ENCODE peak calls at places on chromosomes 3 and 15, in six cellular contexts. One of them, this sample, is unnamed.

GRCh38 chr15:92810418-92811138 is 89.5 kb upstream of the CHD2 start:
- DNase-seq in right cardiac atrium: peak; percentile 79
- DNase-seq in psoas muscle: peak; percentile 74
- DNase-seq in lung: peak; percentile 75
- DNase-seq in uterus: peak; percentile 85
- DNase-seq in Peyer's patch: no peak
- DNase-seq in this sample: peak; percentile 41

GRCh38 chr15:93028111-93028631 is 60.8 kb downstream of the RGMA start:
- DNase-seq in right cardiac atrium: no peak
- DNase-seq in Peyer's patch: no peak
- DNase-seq in lung: no peak
- DNase-seq in uterus: no peak
- DNase-seq in psoas muscle: no peak
- DNase-seq in this sample: no peak

GRCh38 chr3:150736316-150736719 is 26.7 kb downstream of the SIAH2 start:
- DNase-seq in right cardiac atrium: no peak
- DNase-seq in Peyer's patch: no peak
- DNase-seq in psoas muscle: no peak
- DNase-seq in uterus: no peak
- DNase-seq in lung: no peak
- DNase-seq in this sample: no peak

GRCh38 chr15:39741258-39741657 is 41.4 kb downstream of the FSIP1 start:
- DNase-seq in uterus: no peak
- DNase-seq in Peyer's patch: no peak
- DNase-seq in right cardiac atrium: no peak
- DNase-seq in lung: no peak
- DNase-seq in psoas muscle: no peak
- DNase-seq in this sample: no peak

GRCh38 chr3:119304201-119304713 is 10.1 kb downstream of the ARHGAP31 start:
- DNase-seq in lung: no peak
- DNase-seq in Peyer's patch: no peak
- DNase-seq in psoas muscle: no peak
- DNase-seq in uterus: no peak
- DNase-seq in right cardiac atrium: no peak
- DNase-seq in this sample: no peak

GRCh38 chr3:78906245-78906644 is 861.6 kb downstream of the ROBO1 start:
- DNase-seq in right cardiac atrium: no peak
- DNase-seq in uterus: no peak
- DNase-seq in psoas muscle: no peak
- DNase-seq in Peyer's patch: no peak
- DNase-seq in lung: no peak
- DNase-seq in this sample: no peak

GRCh38 chr15:100994597-100995446 is 75.7 kb downstream of the LRRK1 start:
- DNase-seq in right cardiac atrium: no peak
- DNase-seq in psoas muscle: no peak
- DNase-seq in uterus: no peak
- DNase-seq in Peyer's patch: no peak
- DNase-seq in lung: peak; percentile 71
- DNase-seq in this sample: no peak

GRCh38 chr3:179613807-179614206 is 9.2 kb downstream of the NDUFB5 start:
- DNase-seq in psoas muscle: no peak
- DNase-seq in Peyer's patch: no peak
- DNase-seq in right cardiac atrium: no peak
- DNase-seq in uterus: no peak
- DNase-seq in lung: no peak
- DNase-seq in this sample: no peak

GRCh38 chr3:194686816-194687637 is 1.3 kb downstream of the FAM43A start:
- DNase-seq in psoas muscle: peak; percentile 80
- DNase-seq in lung: peak; percentile 35
- DNase-seq in right cardiac atrium: peak; percentile 65
- DNase-seq in uterus: peak; percentile 38
- DNase-seq in Peyer's patch: peak; percentile 58
- DNase-seq in this sample: no peak

GRCh38 chr3:162994165-162994564 is 1497.6 kb downstream of the OTOL1 start:
- DNase-seq in Peyer's patch: no peak
- DNase-seq in lung: no peak
- DNase-seq in psoas muscle: no peak
- DNase-seq in uterus: no peak
- DNase-seq in right cardiac atrium: no peak
- DNase-seq in this sample: no peak

GRCh38 chr3:33042668-33043067 is 54.3 kb downstream of the GLB1 start:
- DNase-seq in psoas muscle: no peak
- DNase-seq in lung: no peak
- DNase-seq in uterus: no peak
- DNase-seq in right cardiac atrium: no peak
- DNase-seq in Peyer's patch: no peak
- DNase-seq in this sample: no peak

GRCh38 chr3:154252759-154253638 is 71.3 kb downstream of the DHX36 start:
- DNase-seq in uterus: peak; percentile 89
- DNase-seq in psoas muscle: peak; percentile 89
- DNase-seq in right cardiac atrium: peak; percentile 92
- DNase-seq in lung: peak; percentile 91
- DNase-seq in Peyer's patch: peak; percentile 90
- DNase-seq in this sample: peak; percentile 25

GRCh38 chr15:64857421-64857820 is 15.7 kb downstream of the PLEKHO2 start:
- DNase-seq in uterus: no peak
- DNase-seq in Peyer's patch: no peak
- DNase-seq in lung: no peak
- DNase-seq in right cardiac atrium: no peak
- DNase-seq in psoas muscle: no peak
- DNase-seq in this sample: no peak

GRCh38 chr3:149332227-149332765 is 1.1 kb downstream of the TM4SF18 start:
- DNase-seq in right cardiac atrium: no peak
- DNase-seq in Peyer's patch: no peak
- DNase-seq in psoas muscle: no peak
- DNase-seq in lung: no peak
- DNase-seq in uterus: no peak
- DNase-seq in this sample: no peak

GRCh38 chr3:156150434-156151066 is 30.2 kb downstream of the KCNAB1 start:
- DNase-seq in lung: no peak
- DNase-seq in right cardiac atrium: no peak
- DNase-seq in psoas muscle: no peak
- DNase-seq in Peyer's patch: no peak
- DNase-seq in uterus: peak; percentile 73
- DNase-seq in this sample: peak; percentile 25

GRCh38 chr3:193826126-193826795 is 233.3 kb downstream of the OPA1 start:
- DNase-seq in psoas muscle: peak; percentile 65
- DNase-seq in lung: no peak
- DNase-seq in Peyer's patch: no peak
- DNase-seq in right cardiac atrium: peak; percentile 48
- DNase-seq in uterus: no peak
- DNase-seq in this sample: no peak

GRCh38 chr3:24197809-24198208 is 252.7 kb downstream of the NR1D2 start:
- DNase-seq in uterus: no peak
- DNase-seq in lung: no peak
- DNase-seq in Peyer's patch: no peak
- DNase-seq in psoas muscle: no peak
- DNase-seq in right cardiac atrium: no peak
- DNase-seq in this sample: peak; percentile 28

GRCh38 chr15:67828379-67828968 is 3.2 kb downstream of the SKOR1 start:
- DNase-seq in lung: no peak
- DNase-seq in uterus: no peak
- DNase-seq in right cardiac atrium: no peak
- DNase-seq in Peyer's patch: no peak
- DNase-seq in psoas muscle: no peak
- DNase-seq in this sample: no peak

GRCh38 chr3:194830978-194831377 is 145.3 kb downstream of the FAM43A start:
- DNase-seq in uterus: no peak
- DNase-seq in psoas muscle: no peak
- DNase-seq in Peyer's patch: no peak
- DNase-seq in lung: no peak
- DNase-seq in right cardiac atrium: no peak
- DNase-seq in this sample: no peak

GRCh38 chr15:39919740-39920509 is at the start of gene GPR176:
- DNase-seq in psoas muscle: peak; percentile 52
- DNase-seq in uterus: peak; percentile 36
- DNase-seq in Peyer's patch: peak; percentile 59
- DNase-seq in lung: peak; percentile 31
- DNase-seq in right cardiac atrium: peak; percentile 39
- DNase-seq in this sample: no peak

GRCh38 chr3:55742027-55742710 is 255.1 kb upstream of the WNT5A start:
- DNase-seq in psoas muscle: no peak
- DNase-seq in Peyer's patch: no peak
- DNase-seq in right cardiac atrium: no peak
- DNase-seq in lung: no peak
- DNase-seq in uterus: no peak
- DNase-seq in this sample: no peak

GRCh38 chr3:11394397-11394796 is 122.2 kb downstream of the ATG7 start:
- DNase-seq in lung: no peak
- DNase-seq in psoas muscle: no peak
- DNase-seq in Peyer's patch: no peak
- DNase-seq in uterus: no peak
- DNase-seq in right cardiac atrium: no peak
- DNase-seq in this sample: no peak

GRCh38 chr3:184338538-184338945 is 1.1 kb downstream of the FAM131A start:
- DNase-seq in Peyer's patch: no peak
- DNase-seq in uterus: peak; percentile 90
- DNase-seq in right cardiac atrium: peak; percentile 91
- DNase-seq in psoas muscle: peak; percentile 88
- DNase-seq in lung: no peak
- DNase-seq in this sample: peak; percentile 63

GRCh38 chr15:43498988-43499387 is 6.0 kb upstream of the TP53BP1 start:
- DNase-seq in uterus: no peak
- DNase-seq in psoas muscle: no peak
- DNase-seq in lung: no peak
- DNase-seq in right cardiac atrium: no peak
- DNase-seq in Peyer's patch: no peak
- DNase-seq in this sample: no peak

GRCh38 chr15:45307230-45307924 is 55.3 kb downstream of the SLC28A2 start:
- DNase-seq in Peyer's patch: no peak
- DNase-seq in lung: no peak
- DNase-seq in uterus: no peak
- DNase-seq in psoas muscle: no peak
- DNase-seq in right cardiac atrium: no peak
- DNase-seq in this sample: no peak

GRCh38 chr15:91023720-91024119 is 1.3 kb upstream of the VPS33B start:
- DNase-seq in uterus: no peak
- DNase-seq in Peyer's patch: no peak
- DNase-seq in psoas muscle: no peak
- DNase-seq in lung: no peak
- DNase-seq in right cardiac atrium: no peak
- DNase-seq in this sample: no peak
- H3K4me3 ChIP-seq in uterus: no peak overlapping the region
- H3K4me3 ChIP-seq in Peyer's patch: no peak overlapping the region
- H3K4me3 ChIP-seq in psoas muscle: no peak overlapping the region
- H3K4me3 ChIP-seq in lung: no peak overlapping the region
- H3K4me3 ChIP-seq in right cardiac atrium: no peak overlapping the region
- H3K4me3 ChIP-seq in this sample: no peak overlapping the region

GRCh38 chr15:81029416-81030367 is 29.0 kb downstream of the TLNRD1 start:
- DNase-seq in lung: no peak
- DNase-seq in psoas muscle: no peak
- DNase-seq in right cardiac atrium: no peak
- DNase-seq in uterus: no peak
- DNase-seq in Peyer's patch: no peak
- DNase-seq in this sample: no peak

GRCh38 chr15:81024265-81024875 is 23.6 kb downstream of the TLNRD1 start:
- DNase-seq in uterus: no peak
- DNase-seq in Peyer's patch: no peak
- DNase-seq in psoas muscle: no peak
- DNase-seq in lung: no peak
- DNase-seq in right cardiac atrium: no peak
- DNase-seq in this sample: no peak

GRCh38 chr15:81024891-81025290 is 24.2 kb downstream of the TLNRD1 start:
- DNase-seq in right cardiac atrium: no peak
- DNase-seq in lung: no peak
- DNase-seq in Peyer's patch: no peak
- DNase-seq in uterus: no peak
- DNase-seq in psoas muscle: no peak
- DNase-seq in this sample: no peak

GRCh38 chr15:81030368-81030739 is 29.6 kb downstream of the TLNRD1 start:
- DNase-seq in right cardiac atrium: no peak
- DNase-seq in Peyer's patch: no peak
- DNase-seq in psoas muscle: no peak
- DNase-seq in uterus: no peak
- DNase-seq in lung: no peak
- DNase-seq in this sample: no peak

DNA sequence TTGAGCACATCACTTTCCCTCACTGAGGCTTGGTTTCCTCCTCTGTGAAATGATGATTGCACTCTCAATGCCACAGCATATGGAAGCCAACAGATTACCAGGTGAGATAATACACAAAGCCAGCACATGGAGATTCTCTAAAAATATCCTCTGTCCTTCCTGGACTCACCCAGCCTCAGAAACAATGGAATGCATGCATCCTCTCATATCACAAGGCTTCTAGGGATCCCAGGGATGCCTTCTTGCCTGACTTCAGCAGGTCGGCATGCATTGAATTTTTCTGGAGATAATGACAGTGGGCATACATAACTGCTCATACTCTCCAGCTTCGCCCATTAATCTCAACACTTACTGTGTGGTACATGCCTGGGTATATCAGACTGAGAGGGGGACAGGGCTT is 26.5 kb downstream of the TLNRD1 start:
- DNase-seq in lung: no peak
- DNase-seq in psoas muscle: no peak
- DNase-seq in Peyer's patch: no peak
- DNase-seq in uterus: no peak
- DNase-seq in right cardiac atrium: no peak
- DNase-seq in this sample: no peak
- H3K4me1 ChIP-seq in lung: peaks cover 6% of the 10 kb centered on the region
- H3K4me1 ChIP-seq in psoas muscle: peaks cover 10% of the 10 kb centered on the region
- H3K4me1 ChIP-seq in Peyer's patch: no peaks in the 10 kb centered on the region
- H3K4me1 ChIP-seq in uterus: no peaks in the 10 kb centered on the region
- H3K4me1 ChIP-seq in right cardiac atrium: peaks cover 7% of the 10 kb centered on the region
- H3K4me1 ChIP-seq in this sample: peaks cover 10% of the 10 kb centered on the region

GRCh38 chr3:141367038-141367730 is 1.1 kb upstream of the ZBTB38 start:
- DNase-seq in Peyer's patch: no peak
- DNase-seq in lung: no peak
- DNase-seq in psoas muscle: peak; percentile 54
- DNase-seq in right cardiac atrium: no peak
- DNase-seq in uterus: peak; percentile 56
- DNase-seq in this sample: peak; percentile 85
- H3K4me3 ChIP-seq in Peyer's patch: no peak overlapping the region
- H3K4me3 ChIP-seq in lung: no peak overlapping the region
- H3K4me3 ChIP-seq in psoas muscle: no peak overlapping the region
- H3K4me3 ChIP-seq in right cardiac atrium: no peak overlapping the region
- H3K4me3 ChIP-seq in uterus: no peak overlapping the region
- H3K4me3 ChIP-seq in this sample: no peak overlapping the region

DNA sequence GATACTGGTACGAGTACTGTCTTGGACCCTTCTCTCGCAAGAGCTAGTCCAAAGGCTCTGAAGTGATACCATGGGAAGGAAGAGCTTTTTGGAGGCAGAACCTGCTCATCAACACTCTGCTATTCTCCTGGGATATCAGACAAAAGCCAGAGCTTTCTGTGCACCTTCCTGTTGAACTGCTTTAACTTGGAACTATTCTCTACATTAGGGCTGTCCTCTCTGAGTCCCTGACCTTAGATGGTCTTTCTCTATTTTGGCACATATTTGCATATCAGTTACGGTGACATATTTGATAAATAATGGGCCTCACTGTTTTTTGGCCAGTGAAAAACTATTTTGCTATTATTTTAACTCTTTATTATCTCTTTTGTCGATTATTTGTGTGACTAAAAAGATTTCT is 146.9 kb downstream of the TIGIT start:
- DNase-seq in lung: no peak
- DNase-seq in right cardiac atrium: no peak
- DNase-seq in psoas muscle: no peak
- DNase-seq in uterus: no peak
- DNase-seq in Peyer's patch: no peak
- DNase-seq in this sample: no peak
- H3K4me1 ChIP-seq in lung: peaks cover 31% of the 10 kb centered on the region
- H3K4me1 ChIP-seq in right cardiac atrium: peaks cover 12% of the 10 kb centered on the region
- H3K4me1 ChIP-seq in psoas muscle: peaks cover 87% of the 10 kb centered on the region
- H3K4me1 ChIP-seq in uterus: no peaks in the 10 kb centered on the region
- H3K4me1 ChIP-seq in Peyer's patch: no peaks in the 10 kb centered on the region
- H3K4me1 ChIP-seq in this sample: peaks cover 74% of the 10 kb centered on the region

This sample was measured in gastrocnemius medialis.